ENCODE peak calls at places on chromosomes 13 and 19, in five cellular contexts. One of them, this sample, is unnamed.
A peak's percentile ranks its signal among the peaks of the same experiment; 100 is the strongest.

GRCh38 chr13:113029487-113030258 is 60.7 kb downstream of the MCF2L start:
- DNase-seq in left colon: no peak
- DNase-seq in neural crest cell: peak; percentile 86
- DNase-seq in heart left ventricle: no peak
- DNase-seq in T-helper 2 cell: peak; percentile 27
- DNase-seq in this sample: no peak

GRCh38 chr19:18433039-18433691 is 4.8 kb downstream of the ISYNA1 start:
- DNase-seq in neural crest cell: no peak
- DNase-seq in left colon: no peak
- DNase-seq in T-helper 2 cell: no peak
- DNase-seq in heart left ventricle: no peak
- DNase-seq in this sample: no peak

GRCh38 chr19:33241530-33242101 is 16.0 kb upstream of the SLC7A10 start:
- DNase-seq in neural crest cell: no peak
- DNase-seq in left colon: no peak
- DNase-seq in T-helper 2 cell: no peak
- DNase-seq in heart left ventricle: no peak
- DNase-seq in this sample: no peak

GRCh38 chr13:52459668-52460067 is 4.4 kb downstream of the CKAP2 start:
- DNase-seq in heart left ventricle: no peak
- DNase-seq in T-helper 2 cell: no peak
- DNase-seq in left colon: no peak
- DNase-seq in neural crest cell: no peak
- DNase-seq in this sample: no peak

GRCh38 chr13:99123101-99124045 is 77.3 kb upstream of the UBAC2 start:
- DNase-seq in neural crest cell: no peak
- DNase-seq in left colon: no peak
- DNase-seq in T-helper 2 cell: no peak
- DNase-seq in heart left ventricle: no peak
- DNase-seq in this sample: no peak

GRCh38 chr13:111385182-111385857 is 64.9 kb downstream of the TEX29 start:
- DNase-seq in T-helper 2 cell: no peak
- DNase-seq in neural crest cell: no peak
- DNase-seq in heart left ventricle: no peak
- DNase-seq in left colon: no peak
- DNase-seq in this sample: no peak

GRCh38 chr19:8573316-8573715 is 3.9 kb downstream of the MYO1F start:
- DNase-seq in heart left ventricle: no peak
- DNase-seq in T-helper 2 cell: no peak
- DNase-seq in neural crest cell: no peak
- DNase-seq in left colon: no peak
- DNase-seq in this sample: no peak

GRCh38 chr19:3969435-3970312 is 1.2 kb downstream of the DAPK3 start:
- DNase-seq in left colon: no peak
- DNase-seq in heart left ventricle: peak; percentile 57
- DNase-seq in neural crest cell: no peak
- DNase-seq in T-helper 2 cell: no peak
- DNase-seq in this sample: no peak

GRCh38 chr13:66933994-66934393 is 296.1 kb downstream of the PCDH9 start:
- DNase-seq in T-helper 2 cell: no peak
- DNase-seq in neural crest cell: no peak
- DNase-seq in left colon: no peak
- DNase-seq in heart left ventricle: no peak
- DNase-seq in this sample: no peak

GRCh38 chr19:51277112-51277511 is 26.2 kb downstream of the SIGLECL1 start:
- DNase-seq in left colon: no peak
- DNase-seq in heart left ventricle: no peak
- DNase-seq in T-helper 2 cell: no peak
- DNase-seq in neural crest cell: no peak
- DNase-seq in this sample: no peak

This sample was measured in left ventricle myocardium inferior.